ENCODE peak calls at places on chromosomes 4 and X, in eight cellular contexts. One of them, this sample, is unnamed.

GRCh38 chr4:72302981-72303704 is 265.9 kb downstream of the ADAMTS3 start:
- DNase-seq in AG04450: peak; percentile 16
- DNase-seq in choroid plexus epithelial cell: peak; percentile 67
- DNase-seq in transverse colon: peak; percentile 13
- DNase-seq in cardiac fibroblast: peak; percentile 65
- DNase-seq in cardiac muscle cell: peak; percentile 58
- DNase-seq in GM23338: peak; percentile 82
- DNase-seq in mucosa of descending colon: no peak
- DNase-seq in this sample: peak; percentile 56

GRCh38 chr4:117817316-117817715 is 217.0 kb upstream of the NDST3 start:
- DNase-seq in AG04450: no peak
- DNase-seq in choroid plexus epithelial cell: peak; percentile 2
- DNase-seq in transverse colon: no peak
- DNase-seq in cardiac fibroblast: no peak
- DNase-seq in cardiac muscle cell: no peak
- DNase-seq in GM23338: no peak
- DNase-seq in mucosa of descending colon: no peak
- DNase-seq in this sample: no peak

GRCh38 chr4:103076777-103077347 is 301 bp upstream of the SLC9B2 start:
- DNase-seq in AG04450: no peak
- DNase-seq in choroid plexus epithelial cell: no peak
- DNase-seq in transverse colon: no peak
- DNase-seq in cardiac fibroblast: no peak
- DNase-seq in cardiac muscle cell: no peak
- DNase-seq in GM23338: peak; percentile 8
- DNase-seq in mucosa of descending colon: no peak
- DNase-seq in this sample: no peak

GRCh38 chr4:17098401-17098800 is 200.0 kb upstream of the LDB2 start:
- DNase-seq in AG04450: no peak
- DNase-seq in choroid plexus epithelial cell: no peak
- DNase-seq in transverse colon: no peak
- DNase-seq in cardiac fibroblast: no peak
- DNase-seq in cardiac muscle cell: no peak
- DNase-seq in GM23338: no peak
- DNase-seq in mucosa of descending colon: no peak
- DNase-seq in this sample: no peak

GRCh38 chrX:34578237-34578636 is 78.8 kb downstream of the TMEM47 start:
- DNase-seq in AG04450: peak; percentile 4
- DNase-seq in choroid plexus epithelial cell: peak; percentile 71
- DNase-seq in transverse colon: no peak
- DNase-seq in cardiac fibroblast: peak; percentile 69
- DNase-seq in cardiac muscle cell: peak; percentile 63
- DNase-seq in GM23338: peak; percentile 48
- DNase-seq in mucosa of descending colon: no peak
- DNase-seq in this sample: peak; percentile 62

GRCh38 chr4:164212134-164212533 is 541.8 kb upstream of the SMIM31 start:
- DNase-seq in AG04450: no peak
- DNase-seq in choroid plexus epithelial cell: peak; percentile 26
- DNase-seq in transverse colon: no peak
- DNase-seq in cardiac fibroblast: peak; percentile 7
- DNase-seq in cardiac muscle cell: no peak
- DNase-seq in GM23338: no peak
- DNase-seq in mucosa of descending colon: no peak
- DNase-seq in this sample: peak; percentile 3

GRCh38 chr4:48970471-48970921 is 15.6 kb upstream of the CWH43 start:
- DNase-seq in AG04450: peak; percentile 74
- DNase-seq in choroid plexus epithelial cell: peak; percentile 50
- DNase-seq in transverse colon: no peak
- DNase-seq in cardiac fibroblast: peak; percentile 86
- DNase-seq in cardiac muscle cell: no peak
- DNase-seq in GM23338: no peak
- DNase-seq in mucosa of descending colon: no peak
- DNase-seq in this sample: peak; percentile 33

GRCh38 chrX:37627602-37628001 is 56.1 kb downstream of the LANCL3 start:
- DNase-seq in AG04450: no peak
- DNase-seq in choroid plexus epithelial cell: no peak
- DNase-seq in transverse colon: peak; percentile 78
- DNase-seq in cardiac fibroblast: no peak
- DNase-seq in cardiac muscle cell: no peak
- DNase-seq in GM23338: no peak
- DNase-seq in mucosa of descending colon: peak; percentile 52
- DNase-seq in this sample: no peak

GRCh38 chrX:150508461-150509367 is 59.7 kb upstream of the MTM1 start:
- DNase-seq in AG04450: no peak
- DNase-seq in choroid plexus epithelial cell: peak; percentile 24
- DNase-seq in transverse colon: peak; percentile 19
- DNase-seq in cardiac fibroblast: peak; percentile 13
- DNase-seq in cardiac muscle cell: peak; percentile 67
- DNase-seq in GM23338: peak; percentile 48
- DNase-seq in mucosa of descending colon: no peak
- DNase-seq in this sample: peak; percentile 63

GRCh38 chr4:84914686-84915395 is 51.6 kb downstream of the WDFY3 start:
- DNase-seq in AG04450: no peak
- DNase-seq in choroid plexus epithelial cell: no peak
- DNase-seq in transverse colon: no peak
- DNase-seq in cardiac fibroblast: peak; percentile 70
- DNase-seq in cardiac muscle cell: peak; percentile 75
- DNase-seq in GM23338: no peak
- DNase-seq in mucosa of descending colon: no peak
- DNase-seq in this sample: peak; percentile 86

GRCh38 chr4:42119916-42120315 is 32.5 kb downstream of the BEND4 start:
- DNase-seq in AG04450: no peak
- DNase-seq in choroid plexus epithelial cell: no peak
- DNase-seq in transverse colon: no peak
- DNase-seq in cardiac fibroblast: no peak
- DNase-seq in cardiac muscle cell: no peak
- DNase-seq in GM23338: peak; percentile 56
- DNase-seq in mucosa of descending colon: no peak
- DNase-seq in this sample: no peak

GRCh38 chr4:3199661-3200422 is 49.1 kb upstream of the MSANTD1 start:
- DNase-seq in AG04450: no peak
- DNase-seq in choroid plexus epithelial cell: no peak
- DNase-seq in transverse colon: no peak
- DNase-seq in cardiac fibroblast: no peak
- DNase-seq in cardiac muscle cell: peak; percentile 16
- DNase-seq in GM23338: no peak
- DNase-seq in mucosa of descending colon: no peak
- DNase-seq in this sample: no peak

GRCh38 chr4:147096667-147097604 is 151.3 kb upstream of the TTC29 start:
- DNase-seq in AG04450: peak; percentile 15
- DNase-seq in choroid plexus epithelial cell: peak; percentile 82
- DNase-seq in transverse colon: no peak
- DNase-seq in cardiac fibroblast: peak; percentile 87
- DNase-seq in cardiac muscle cell: peak; percentile 82
- DNase-seq in GM23338: peak; percentile 73
- DNase-seq in mucosa of descending colon: no peak
- DNase-seq in this sample: peak; percentile 84

GRCh38 chr4:90840828-90841227 is 713.6 kb downstream of the CCSER1 start:
- DNase-seq in AG04450: no peak
- DNase-seq in choroid plexus epithelial cell: no peak
- DNase-seq in transverse colon: no peak
- DNase-seq in cardiac fibroblast: peak; percentile 1
- DNase-seq in cardiac muscle cell: no peak
- DNase-seq in GM23338: no peak
- DNase-seq in mucosa of descending colon: no peak
- DNase-seq in this sample: peak; percentile 8

GRCh38 chr4:6876440-6876839 is 33.2 kb upstream of the TBC1D14 start:
- DNase-seq in AG04450: no peak
- DNase-seq in choroid plexus epithelial cell: no peak
- DNase-seq in transverse colon: no peak
- DNase-seq in cardiac fibroblast: no peak
- DNase-seq in cardiac muscle cell: peak; percentile 36
- DNase-seq in GM23338: no peak
- DNase-seq in mucosa of descending colon: no peak
- DNase-seq in this sample: peak; percentile 32

GRCh38 chr4:131309628-131310027 is 1839.5 kb upstream of the PCDH10 start:
- DNase-seq in AG04450: no peak
- DNase-seq in choroid plexus epithelial cell: no peak
- DNase-seq in transverse colon: no peak
- DNase-seq in cardiac fibroblast: no peak
- DNase-seq in cardiac muscle cell: no peak
- DNase-seq in GM23338: no peak
- DNase-seq in mucosa of descending colon: no peak
- DNase-seq in this sample: no peak

GRCh38 chrX:78455901-78456300 is 128.5 kb upstream of the CYSLTR1 start:
- DNase-seq in AG04450: no peak
- DNase-seq in choroid plexus epithelial cell: peak; percentile 0
- DNase-seq in transverse colon: no peak
- DNase-seq in cardiac fibroblast: peak; percentile 55
- DNase-seq in cardiac muscle cell: no peak
- DNase-seq in GM23338: no peak
- DNase-seq in mucosa of descending colon: no peak
- DNase-seq in this sample: peak; percentile 0

GRCh38 chr4:87076690-87077358 is 142.0 kb downstream of the AFF1 start:
- DNase-seq in AG04450: no peak
- DNase-seq in choroid plexus epithelial cell: no peak
- DNase-seq in transverse colon: no peak
- DNase-seq in cardiac fibroblast: no peak
- DNase-seq in cardiac muscle cell: no peak
- DNase-seq in GM23338: no peak
- DNase-seq in mucosa of descending colon: no peak
- DNase-seq in this sample: no peak

GRCh38 chr4:85968945-85969830 is 390.7 kb downstream of the MAPK10 start:
- DNase-seq in AG04450: peak; percentile 15
- DNase-seq in choroid plexus epithelial cell: peak; percentile 80
- DNase-seq in transverse colon: no peak
- DNase-seq in cardiac fibroblast: peak; percentile 88
- DNase-seq in cardiac muscle cell: peak; percentile 77
- DNase-seq in GM23338: peak; percentile 73
- DNase-seq in mucosa of descending colon: no peak
- DNase-seq in this sample: peak; percentile 84

GRCh38 chr4:51884055-51884454 is 41.1 kb downstream of the DCUN1D4 start:
- DNase-seq in AG04450: no peak
- DNase-seq in choroid plexus epithelial cell: peak; percentile 50
- DNase-seq in transverse colon: no peak
- DNase-seq in cardiac fibroblast: peak; percentile 22
- DNase-seq in cardiac muscle cell: no peak
- DNase-seq in GM23338: peak; percentile 39
- DNase-seq in mucosa of descending colon: no peak
- DNase-seq in this sample: no peak

DNA sequence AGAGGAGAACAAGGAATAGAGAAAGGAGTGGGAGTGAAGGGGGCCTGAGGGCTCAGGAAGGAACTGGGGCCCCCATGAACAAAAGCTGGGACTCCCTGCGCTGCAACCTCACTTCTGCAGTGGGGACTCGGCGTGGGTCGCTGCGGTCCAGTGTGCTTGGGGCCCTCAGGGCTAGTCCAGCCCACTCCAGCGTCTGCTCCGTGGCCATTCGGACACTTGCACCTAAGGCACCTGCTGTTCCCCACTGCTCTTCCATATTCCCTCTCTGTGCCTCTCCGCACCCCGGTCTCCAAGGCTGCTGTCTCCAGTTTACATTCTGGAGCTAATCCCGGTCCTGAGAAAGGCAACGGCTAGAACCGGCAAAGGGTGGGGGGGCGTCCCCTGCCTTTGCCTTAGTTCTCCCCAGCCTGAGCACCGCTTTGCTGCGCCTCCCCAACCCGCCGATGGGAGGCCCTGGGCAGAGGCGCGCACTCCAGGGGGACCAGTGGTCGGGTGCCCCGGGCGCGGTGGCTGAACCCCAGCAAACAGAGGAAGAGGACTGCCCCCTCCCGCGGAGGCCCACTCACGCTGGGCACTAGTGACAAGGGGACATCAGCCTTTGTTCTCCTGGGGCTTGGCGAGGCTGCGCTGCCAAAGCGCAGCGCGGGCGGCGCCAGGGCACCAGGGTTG is 327.7 kb upstream of the F9 start:
- DNase-seq in AG04450: no peak
- DNase-seq in choroid plexus epithelial cell: no peak
- DNase-seq in transverse colon: no peak
- DNase-seq in cardiac fibroblast: no peak
- DNase-seq in cardiac muscle cell: no peak
- DNase-seq in GM23338: peak; percentile 35
- DNase-seq in mucosa of descending colon: no peak
- DNase-seq in this sample: no peak
- TF ChIP-seq CTCF in AG04450: no peak
- TF ChIP-seq CTCF in choroid plexus epithelial cell: no peak
- TF ChIP-seq CTCF in transverse colon: no peak
- TF ChIP-seq CTCF in cardiac fibroblast: no peak
- TF ChIP-seq CTCF in cardiac muscle cell: no peak
- TF ChIP-seq CTCF in GM23338: no peak
- TF ChIP-seq CTCF in mucosa of descending colon: no peak
- TF ChIP-seq CTCF in this sample: no peak

GRCh38 chr4:56871357-56871993 is 36.2 kb upstream of the REST start:
- DNase-seq in AG04450: no peak
- DNase-seq in choroid plexus epithelial cell: peak; percentile 14
- DNase-seq in transverse colon: no peak
- DNase-seq in cardiac fibroblast: peak; percentile 4
- DNase-seq in cardiac muscle cell: peak; percentile 48
- DNase-seq in GM23338: peak; percentile 59
- DNase-seq in mucosa of descending colon: no peak
- DNase-seq in this sample: peak; percentile 12

GRCh38 chr4:56870927-56871326 is 36.8 kb upstream of the REST start:
- DNase-seq in AG04450: peak; percentile 26
- DNase-seq in choroid plexus epithelial cell: peak; percentile 37
- DNase-seq in transverse colon: no peak
- DNase-seq in cardiac fibroblast: no peak
- DNase-seq in cardiac muscle cell: peak; percentile 52
- DNase-seq in GM23338: peak; percentile 9
- DNase-seq in mucosa of descending colon: no peak
- DNase-seq in this sample: peak; percentile 14

GRCh38 chr4:56874166-56874565 is 33.5 kb upstream of the REST start:
- DNase-seq in AG04450: no peak
- DNase-seq in choroid plexus epithelial cell: no peak
- DNase-seq in transverse colon: peak; percentile 56
- DNase-seq in cardiac fibroblast: no peak
- DNase-seq in cardiac muscle cell: no peak
- DNase-seq in GM23338: peak; percentile 71
- DNase-seq in mucosa of descending colon: peak; percentile 51
- DNase-seq in this sample: no peak

GRCh38 chr4:56876264-56876663 is 31.4 kb upstream of the REST start:
- DNase-seq in AG04450: no peak
- DNase-seq in choroid plexus epithelial cell: no peak
- DNase-seq in transverse colon: no peak
- DNase-seq in cardiac fibroblast: no peak
- DNase-seq in cardiac muscle cell: no peak
- DNase-seq in GM23338: no peak
- DNase-seq in mucosa of descending colon: no peak
- DNase-seq in this sample: no peak

GRCh38 chr4:56874918-56875317 is 32.8 kb upstream of the REST start:
- DNase-seq in AG04450: no peak
- DNase-seq in choroid plexus epithelial cell: no peak
- DNase-seq in transverse colon: no peak
- DNase-seq in cardiac fibroblast: peak; percentile 44
- DNase-seq in cardiac muscle cell: no peak
- DNase-seq in GM23338: no peak
- DNase-seq in mucosa of descending colon: no peak
- DNase-seq in this sample: no peak
- H3K4me3 ChIP-seq in AG04450: no peak overlapping the region
- H3K4me3 ChIP-seq in choroid plexus epithelial cell: no peak overlapping the region
- H3K4me3 ChIP-seq in transverse colon: no peak overlapping the region
- H3K4me3 ChIP-seq in cardiac fibroblast: no peak overlapping the region
- H3K4me3 ChIP-seq in cardiac muscle cell: no peak overlapping the region
- H3K4me3 ChIP-seq in GM23338: peak overlapping the region; percentile 20
- H3K4me3 ChIP-seq in mucosa of descending colon: no peak overlapping the region
- H3K4me3 ChIP-seq in this sample: no peak overlapping the region

GRCh38 chr4:81919238-81919637 is 447.5 kb upstream of the RASGEF1B start:
- DNase-seq in AG04450: no peak
- DNase-seq in choroid plexus epithelial cell: peak; percentile 6
- DNase-seq in transverse colon: no peak
- DNase-seq in cardiac fibroblast: peak; percentile 1
- DNase-seq in cardiac muscle cell: peak; percentile 51
- DNase-seq in GM23338: peak; percentile 71
- DNase-seq in mucosa of descending colon: no peak
- DNase-seq in this sample: peak; percentile 6
- TF ChIP-seq CTCF in AG04450: peak; percentile 43
- TF ChIP-seq CTCF in choroid plexus epithelial cell: peak; percentile 39
- TF ChIP-seq CTCF in transverse colon: peak; percentile 18
- TF ChIP-seq CTCF in cardiac fibroblast: no peak
- TF ChIP-seq CTCF in cardiac muscle cell: peak; percentile 58
- TF ChIP-seq CTCF in GM23338: peak; percentile 62
- TF ChIP-seq CTCF in mucosa of descending colon: no peak
- TF ChIP-seq CTCF in this sample: peak; percentile 33

GRCh38 chrX:129786210-129786651 is 6.5 kb downstream of the SASH3 start:
- DNase-seq in AG04450: no peak
- DNase-seq in choroid plexus epithelial cell: no peak
- DNase-seq in transverse colon: peak; percentile 24
- DNase-seq in cardiac fibroblast: no peak
- DNase-seq in cardiac muscle cell: no peak
- DNase-seq in GM23338: no peak
- DNase-seq in mucosa of descending colon: no peak
- DNase-seq in this sample: no peak
- H3K4me3 ChIP-seq in AG04450: no peak overlapping the region
- H3K4me3 ChIP-seq in choroid plexus epithelial cell: no peak overlapping the region
- H3K4me3 ChIP-seq in transverse colon: no peak overlapping the region
- H3K4me3 ChIP-seq in cardiac fibroblast: no peak overlapping the region
- H3K4me3 ChIP-seq in cardiac muscle cell: no peak overlapping the region
- H3K4me3 ChIP-seq in GM23338: no peak overlapping the region
- H3K4me3 ChIP-seq in mucosa of descending colon: no peak overlapping the region
- H3K4me3 ChIP-seq in this sample: no peak overlapping the region

This sample was measured in fibroblast of pulmonary artery.